ENCODE peak calls at places on chromosomes 5 and 9, in eight cellular contexts. D is IMR-90, X is suprapubic skin, O is breast epithelium, T is prostate gland, G is heart left ventricle, I is body of pancreas, R is uterus. M is an unnamed sample.

GRCh38 chr9:109190151-109190550 is 23.1 kb upstream of the FRRS1L start:
- DNase-seq in R (no peak), I (no peak), X (no peak), T (no peak), D (peak; percentile 42), G (no peak), O (no peak), M (no peak)

GRCh38 chr5:153542536-153542935 is 52.1 kb downstream of the GRIA1 start:
- DNase-seq in D (peak; percentile 55), I (no peak), R (no peak), T (no peak), O (no peak), G (no peak), X (no peak), M (no peak)

GRCh38 chr5:82074968-82075367 is 103.1 kb downstream of the ATG10 start:
- DNase-seq in G (no peak), I (no peak), T (no peak), O (no peak), R (no peak), X (no peak), D (no peak), M (no peak)

GRCh38 chr9:133701321-133701980 is 36.7 kb downstream of the SARDH start:
- DNase-seq in I (peak; percentile 7), T (no peak), X (no peak), D (no peak), O (peak; percentile 32), R (no peak), G (peak; percentile 12), M (peak; percentile 50)

GRCh38 chr9:87570000-87570834 is 72.5 kb downstream of the DAPK1 start:
- DNase-seq in D (no peak), I (no peak), G (no peak), R (no peak), X (no peak), O (no peak), T (no peak), M (no peak)

GRCh38 chr5:170408189-170408588 is 19.0 kb upstream of the KCNMB1 start:
- DNase-seq in G (no peak), I (no peak), D (no peak), T (no peak), R (no peak), O (no peak), X (no peak), M (no peak)

GRCh38 chr9:96048116-96048953 is 172.8 kb downstream of the ERCC6L2 start:
- DNase-seq in G (no peak), T (peak; percentile 58), I (peak; percentile 60), O (no peak), R (no peak), D (no peak), X (no peak), M (no peak)

GRCh38 chr9:133739408-133740280 is 1.5 kb upstream of the SARDH start:
- DNase-seq in T (no peak), R (no peak), G (no peak), I (no peak), X (peak; percentile 57), D (no peak), O (no peak), M (no peak)

GRCh38 chr9:87684627-87685204 is 41.2 kb upstream of the CTSL start:
- DNase-seq in T (peak; percentile 62), X (no peak), O (no peak), G (no peak), D (peak; percentile 24), I (peak; percentile 71), R (peak; percentile 68), M (peak; percentile 67)

GRCh38 chr5:79759436-79759835 is 69.8 kb downstream of the CMYA5 start:
- DNase-seq in I (no peak), O (no peak), X (no peak), D (peak; percentile 74), R (peak; percentile 50), T (no peak), G (no peak), M (no peak)

GRCh38 chr5:155878991-155879575 is 447.9 kb upstream of the SGCD start:
- DNase-seq in R (no peak), G (no peak), D (no peak), T (no peak), I (no peak), X (no peak), O (no peak), M (no peak)

GRCh38 chr5:123089971-123090640 is 1.1 kb downstream of the PRDM6 start:
- DNase-seq in I (no peak), G (no peak), R (no peak), O (no peak), D (peak; percentile 27), T (no peak), X (no peak), M (no peak)

GRCh38 chr9:114174876-114175771 is 19.8 kb downstream of the COL27A1 start:
- DNase-seq in X (no peak), D (peak; percentile 88), G (peak; percentile 67), R (peak; percentile 76), I (peak; percentile 62), T (no peak), O (no peak), M (no peak)

GRCh38 chr9:128972956-128973355 is 25.5 kb downstream of the NUP188 start:
- DNase-seq in T (no peak), O (no peak), X (no peak), D (peak; percentile 91), R (no peak), G (no peak), I (no peak), M (no peak)

GRCh38 chr5:88724201-88724600 is 158.8 kb downstream of the MEF2C start:
- DNase-seq in X (no peak), G (no peak), T (no peak), R (no peak), D (peak; percentile 29), I (no peak), O (no peak), M (no peak)

GRCh38 chr5:33901176-33901575 is 9.4 kb upstream of the ADAMTS12 start:
- DNase-seq in D (peak; percentile 79), X (no peak), T (no peak), I (no peak), O (no peak), R (no peak), G (no peak), M (no peak)

GRCh38 chr5:116507051-116507537 is 67.5 kb downstream of the SEMA6A start:
- DNase-seq in R (no peak), G (no peak), O (no peak), I (no peak), D (peak; percentile 11), X (no peak), T (no peak), M (no peak)

GRCh38 chr9:129178983-129179382 is 922 bp upstream of the IER5L start:
- DNase-seq in T (no peak), O (no peak), I (no peak), R (peak; percentile 42), G (peak; percentile 28), D (no peak), X (no peak), M (no peak)

GRCh38 chr5:56475689-56476486 is 242.8 kb upstream of the ANKRD55 start:
- DNase-seq in X (no peak), T (no peak), I (no peak), O (no peak), D (peak; percentile 50), R (no peak), G (no peak), M (no peak)

GRCh38 chr9:99162759-99163364 is 57.9 kb downstream of the TGFBR1 start:
- DNase-seq in I (no peak), X (no peak), R (no peak), D (peak; percentile 51), O (no peak), G (no peak), T (no peak), M (no peak)

DNA sequence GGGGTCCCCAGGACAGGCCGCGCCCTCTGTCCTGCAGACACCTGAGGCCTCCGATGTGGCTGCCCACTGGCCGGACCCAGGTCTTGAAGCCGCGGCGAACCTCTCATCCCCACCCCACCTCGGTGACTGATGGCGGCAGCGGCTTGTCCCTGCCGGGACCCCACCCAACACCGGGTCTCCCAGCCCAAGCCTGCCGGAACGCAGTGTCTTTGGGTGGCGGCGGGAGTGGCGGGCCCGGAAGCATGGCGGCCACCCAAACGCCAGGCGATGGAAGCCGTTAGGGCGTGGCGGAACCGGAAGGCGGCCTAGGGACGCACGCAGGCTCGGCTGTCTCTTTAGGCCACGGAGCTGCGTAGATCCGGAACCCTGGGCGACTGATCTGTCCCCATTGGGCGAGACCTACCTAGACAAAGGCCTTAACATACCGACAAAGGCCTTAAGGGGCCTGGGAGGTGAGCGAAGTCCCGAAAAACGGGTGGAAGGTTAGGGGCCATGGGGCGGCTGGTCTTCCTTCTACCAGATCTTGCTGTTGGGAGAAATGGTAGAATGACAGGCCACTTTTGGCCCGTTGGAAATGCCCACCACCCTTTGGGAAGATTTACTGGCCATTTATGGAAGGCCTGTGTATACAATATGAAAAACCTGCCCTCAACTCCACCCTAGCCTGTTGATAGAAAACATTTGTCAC is 94.6 kb upstream of the SMC2 start:
- DNase-seq in D (no peak), I (no peak), R (no peak), X (no peak), O (no peak), G (no peak), T (no peak), M (peak; percentile 42)
- TF ChIP-seq POLR2A in D (no peak), I (no peak), R (no peak), X (no peak), O (no peak), G (no peak), T (no peak), M (no peak)

GRCh38 chr9:135217836-135218235 is 130.4 kb downstream of the OLFM1 start:
- DNase-seq in X (no peak), I (no peak), R (no peak), T (no peak), D (no peak), O (no peak), G (no peak), M (peak; percentile 14)
- H3K27me3 ChIP-seq in X (peaks cover 96% of the 10 kb centered on the region), I (no peaks in the 10 kb centered on the region), R (no peaks in the 10 kb centered on the region), T (peaks cover 6% of the 10 kb centered on the region), D (no peaks in the 10 kb centered on the region), O (no peaks in the 10 kb centered on the region), G (peaks cover 20% of the 10 kb centered on the region), M (no peaks in the 10 kb centered on the region)

GRCh38 chr9:122124048-122124447 is 30.9 kb upstream of the TTLL11 start:
- DNase-seq in T (no peak), I (no peak), D (no peak), R (no peak), G (no peak), X (no peak), O (no peak), M (no peak)
- H3K4me1 ChIP-seq in T (peaks cover 4% of the 10 kb centered on the region), I (peaks cover 27% of the 10 kb centered on the region), D (peaks cover 13% of the 10 kb centered on the region), R (no peaks in the 10 kb centered on the region), G (peaks cover 35% of the 10 kb centered on the region), X (peaks cover 19% of the 10 kb centered on the region), O (no peaks in the 10 kb centered on the region), M (peaks cover 13% of the 10 kb centered on the region)

DNA sequence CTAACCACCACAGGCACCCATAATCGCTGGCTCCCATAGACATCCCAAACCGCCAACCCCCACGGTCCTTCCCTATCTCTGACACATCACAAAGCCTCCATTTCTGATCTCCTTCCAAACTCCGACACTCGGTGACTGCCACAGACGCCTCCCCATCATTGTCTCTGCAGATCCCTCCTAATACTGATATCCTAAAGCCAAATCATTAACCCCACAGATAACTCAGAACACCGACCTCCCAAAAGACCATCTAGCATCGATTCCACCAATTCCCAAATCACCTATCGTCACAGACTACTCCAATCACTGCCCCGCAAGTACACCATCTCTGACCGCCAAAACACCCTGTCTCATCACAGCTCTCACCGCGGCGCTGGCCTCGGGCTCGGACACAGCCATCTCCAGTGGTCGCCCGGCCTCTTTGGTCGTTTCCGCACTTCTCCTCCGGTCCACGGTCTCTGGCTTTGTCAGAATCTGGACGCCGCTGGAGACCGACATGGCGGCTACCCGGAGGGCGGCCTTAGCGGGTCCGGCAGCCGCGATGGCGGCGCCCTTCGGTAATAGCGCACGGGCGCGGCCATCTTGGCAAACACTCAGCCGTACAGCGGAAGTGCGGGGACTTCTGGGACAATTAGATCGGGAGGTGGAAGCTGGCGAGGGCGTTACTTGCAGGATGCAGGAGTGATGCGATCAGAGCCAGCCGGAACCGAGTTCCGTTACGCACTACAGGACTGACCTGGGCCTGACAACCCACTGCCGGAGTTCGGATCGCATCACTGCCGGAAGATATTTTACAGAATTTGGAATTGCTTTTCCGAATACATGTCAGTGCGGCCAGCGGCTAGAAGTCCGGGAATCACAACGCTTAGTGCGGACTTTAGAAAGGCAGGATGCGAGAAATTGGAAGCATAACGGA is at the start of gene ZFP37:
- DNase-seq in D (peak; percentile 94), X (peak; percentile 95), T (peak; percentile 89), O (peak; percentile 89), R (peak; percentile 96), I (peak; percentile 94), G (peak; percentile 95), M (peak; percentile 94)
- TF ChIP-seq POLR2A in D (peak; percentile 34), X (no peak), T (no peak), O (peak; percentile 10), R (peak; percentile 23), I (peak; percentile 45), G (peak; percentile 32), M (no peak)

M was measured in Peyer's patch.